ENCODE peak calls at places on chromosomes 16 and 17, in seven cellular contexts. A is mammary epithelial cell, Y is OCI-LY7, Z is GM12865, B is cardiac muscle cell, H is kidney, R is left lung. O is an unnamed sample.

GRCh38 chr17:16947470-16947869 is 24.4 kb downstream of the TNFRSF13B start:
- DNase-seq in H (no peak), B (no peak), Y (peak; percentile 82), Z (peak; percentile 86), R (no peak), A (no peak), O (no peak)

GRCh38 chr17:80538484-80538883 is 6.2 kb upstream of the RPTOR start:
- DNase-seq in R (no peak), Z (no peak), B (no peak), H (no peak), A (no peak), Y (no peak), O (no peak)

GRCh38 chr17:74715144-74715543 is 2.4 kb upstream of the CD300LF start:
- DNase-seq in H (peak; percentile 20), B (peak; percentile 53), A (no peak), Z (no peak), Y (no peak), R (peak; percentile 76), O (no peak)

GRCh38 chr16:28210979-28211505 is 723 bp downstream of the XPO6 start:
- DNase-seq in B (peak; percentile 72), Y (peak; percentile 61), H (peak; percentile 92), R (peak; percentile 82), A (peak; percentile 77), Z (peak; percentile 74), O (peak; percentile 64)

GRCh38 chr16:63192969-63193368 is 1156.7 kb upstream of the CDH8 start:
- DNase-seq in A (no peak), R (no peak), Z (no peak), H (no peak), Y (no peak), B (no peak), O (no peak)

GRCh38 chr17:27428781-27429505 is 27.3 kb upstream of the KSR1 start:
- DNase-seq in H (no peak), A (no peak), R (no peak), B (no peak), Z (no peak), Y (no peak), O (no peak)

GRCh38 chr17:1060991-1061390 is 64.1 kb downstream of the TIMM22 start:
- DNase-seq in Y (no peak), Z (peak; percentile 37), B (peak; percentile 93), H (peak; percentile 91), R (peak; percentile 85), A (peak; percentile 98), O (no peak)

GRCh38 chr16:72036098-72036497 is 18.2 kb upstream of the HP start:
- DNase-seq in H (no peak), R (no peak), A (no peak), Y (no peak), Z (no peak), B (no peak), O (no peak)

GRCh38 chr16:76278976-76279375 is 1.8 kb downstream of the CNTNAP4 start:
- DNase-seq in B (peak; percentile 71), R (no peak), H (no peak), A (peak; percentile 7), Z (peak; percentile 53), Y (peak; percentile 45), O (peak; percentile 18)

GRCh38 chr17:72439893-72440502 is 319.2 kb downstream of the SOX9 start:
- DNase-seq in B (no peak), R (no peak), A (no peak), Y (no peak), H (no peak), Z (no peak), O (no peak)

GRCh38 chr16:4288148-4288921 is 15.5 kb upstream of the TFAP4 start:
- DNase-seq in A (peak; percentile 84), R (peak; percentile 75), B (peak; percentile 61), Z (peak; percentile 86), Y (peak; percentile 79), H (peak; percentile 89), O (peak; percentile 91)

GRCh38 chr17:15931394-15931793 is 13.5 kb upstream of the ADORA2B start:
- DNase-seq in H (peak; percentile 17), Z (no peak), Y (no peak), A (no peak), B (no peak), R (no peak), O (no peak)

GRCh38 chr17:64441772-64442549 is 7.0 kb upstream of the MILR1 start:
- DNase-seq in Z (peak; percentile 41), A (no peak), R (peak; percentile 63), H (no peak), Y (no peak), B (peak; percentile 89), O (no peak)

GRCh38 chr17:2700031-2700490 is 11.5 kb downstream of the CLUH start:
- DNase-seq in A (no peak), H (peak; percentile 60), Y (no peak), B (no peak), Z (no peak), R (peak; percentile 22), O (peak; percentile 23)

GRCh38 chr16:89033796-89034572 is 57.0 kb upstream of the CBFA2T3 start:
- DNase-seq in Z (no peak), A (no peak), Y (no peak), H (peak; percentile 33), B (no peak), R (no peak), O (no peak)

GRCh38 chr17:27810211-27810901 is 10.0 kb upstream of the NOS2 start:
- DNase-seq in Y (no peak), R (no peak), A (peak; percentile 10), Z (peak; percentile 90), H (no peak), B (no peak), O (peak; percentile 63)

GRCh38 chr17:2958706-2959222 is 104.6 kb downstream of the OR1D5 start:
- DNase-seq in Z (no peak), B (no peak), A (no peak), Y (no peak), R (no peak), H (no peak), O (no peak)

GRCh38 chr16:56029026-56029425 is 153.9 kb upstream of the CES5A start:
- DNase-seq in A (no peak), H (no peak), Y (no peak), B (no peak), Z (no peak), R (no peak), O (no peak)

GRCh38 chr16:57530531-57531252 is 5.7 kb downstream of the CCDC102A start:
- DNase-seq in H (peak; percentile 57), Z (no peak), Y (no peak), B (no peak), A (no peak), R (peak; percentile 30), O (peak; percentile 9)

GRCh38 chr17:30982855-30983254 is 12.0 kb downstream of the RNF135 start:
- DNase-seq in R (no peak), Z (no peak), H (no peak), A (no peak), Y (no peak), B (no peak), O (no peak)

DNA sequence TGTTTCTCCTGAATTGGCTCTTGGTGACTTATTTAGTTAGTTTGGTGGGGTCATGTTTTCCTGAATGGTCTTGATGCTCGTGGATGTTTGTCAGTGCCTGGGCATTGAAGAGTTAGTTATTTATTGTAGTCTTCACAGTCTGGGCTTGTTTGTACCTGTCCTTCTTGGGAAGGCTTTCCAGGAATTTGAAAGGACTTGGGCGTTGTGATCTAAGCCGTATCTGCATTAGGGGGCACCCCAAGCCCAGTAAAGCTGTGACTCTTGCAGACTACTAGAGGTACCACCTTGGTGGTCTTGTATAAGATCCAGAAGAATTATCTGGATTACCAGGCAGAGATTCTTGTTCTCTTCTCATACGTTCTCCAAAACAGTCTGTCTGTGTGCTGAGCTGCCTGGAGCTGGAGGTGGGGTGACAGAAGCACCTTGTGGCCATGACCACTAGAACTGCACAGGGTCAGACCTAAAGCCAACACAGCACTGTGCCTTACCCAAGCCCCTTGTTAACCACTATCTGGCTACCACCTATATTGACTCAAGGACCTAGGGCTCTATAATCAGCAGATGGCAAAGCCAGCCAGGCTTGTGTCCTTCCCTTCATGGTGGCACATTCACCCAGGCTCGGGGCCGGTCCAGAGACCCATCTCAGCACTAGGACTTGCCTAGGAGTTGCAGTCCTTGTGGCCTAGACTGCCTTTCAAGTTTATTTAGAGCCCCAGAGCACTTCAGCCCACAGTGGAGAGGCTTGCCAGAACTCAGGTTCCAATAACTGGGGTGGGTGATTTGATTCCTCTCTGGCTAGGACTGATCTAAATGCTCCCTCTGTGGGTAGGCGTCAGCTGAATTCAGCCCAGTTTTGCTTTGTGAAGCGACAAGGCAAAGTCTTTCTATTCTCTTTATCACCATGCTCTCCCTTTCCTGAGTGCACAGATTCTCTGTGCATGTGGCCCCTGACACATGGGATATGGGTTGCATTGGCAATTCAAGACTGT is 11.0 kb downstream of the RNF135 start:
- DNase-seq in Y (no peak), A (peak; percentile 39), R (no peak), H (no peak), B (no peak), Z (no peak), O (no peak)
- TF ChIP-seq CTCF in Y (no peak), A (no peak), R (no peak), H (no peak), B (no peak), Z (no peak), O (no peak)

GRCh38 chr16:31819948-31820347 is 53.7 kb upstream of the ZNF267 start:
- DNase-seq in R (no peak), Z (no peak), A (no peak), H (no peak), B (no peak), Y (no peak), O (no peak)
- TF ChIP-seq CTCF in R (no peak), Z (no peak), A (no peak), H (no peak), B (no peak), Y (no peak), O (no peak)

DNA sequence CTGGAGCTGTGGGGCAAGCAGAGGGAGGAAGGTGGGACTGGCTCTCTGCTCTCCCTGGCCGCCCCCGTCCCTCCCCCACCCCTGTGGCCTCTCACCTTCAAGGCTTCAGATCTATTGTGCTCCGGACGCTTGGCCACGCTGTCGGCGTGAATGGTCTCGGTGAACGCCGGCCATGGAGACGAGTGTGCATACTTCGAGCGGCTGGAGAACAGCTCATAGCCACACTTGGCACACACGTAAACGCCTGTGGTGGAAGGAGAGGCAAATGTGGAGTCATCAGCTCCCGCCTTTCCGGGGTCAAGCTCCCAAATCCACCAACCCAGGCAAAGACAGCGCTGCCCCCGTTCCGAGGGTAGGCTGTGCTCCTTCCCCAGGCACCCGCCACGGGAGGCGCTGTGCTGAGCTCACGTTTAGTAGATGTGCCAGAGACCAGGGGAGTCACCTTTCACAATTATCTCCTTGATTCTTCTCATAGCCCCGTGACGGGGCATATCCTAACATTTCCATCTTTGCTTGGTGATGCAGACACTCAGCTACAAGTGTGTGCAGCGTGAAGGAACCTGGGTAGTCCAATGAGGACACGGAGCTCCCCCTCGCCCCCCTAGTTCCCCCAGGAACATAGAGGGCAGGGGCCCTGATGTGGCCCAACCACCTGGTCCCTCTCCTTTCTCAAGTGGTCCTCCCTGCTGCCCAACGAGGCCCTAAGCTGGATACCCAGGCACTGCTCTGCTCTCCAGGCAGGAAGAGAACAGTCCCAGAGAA is 1.7 kb downstream of the MSRB1 start:
- DNase-seq in A (no peak), Y (peak; percentile 35), Z (no peak), H (no peak), R (no peak), B (peak; percentile 56), O (no peak)
- TF ChIP-seq CTCF in A (peak; percentile 54), Y (peak; percentile 71), Z (no peak), H (peak; percentile 23), R (no peak), B (peak; percentile 38), O (no peak)

DNA sequence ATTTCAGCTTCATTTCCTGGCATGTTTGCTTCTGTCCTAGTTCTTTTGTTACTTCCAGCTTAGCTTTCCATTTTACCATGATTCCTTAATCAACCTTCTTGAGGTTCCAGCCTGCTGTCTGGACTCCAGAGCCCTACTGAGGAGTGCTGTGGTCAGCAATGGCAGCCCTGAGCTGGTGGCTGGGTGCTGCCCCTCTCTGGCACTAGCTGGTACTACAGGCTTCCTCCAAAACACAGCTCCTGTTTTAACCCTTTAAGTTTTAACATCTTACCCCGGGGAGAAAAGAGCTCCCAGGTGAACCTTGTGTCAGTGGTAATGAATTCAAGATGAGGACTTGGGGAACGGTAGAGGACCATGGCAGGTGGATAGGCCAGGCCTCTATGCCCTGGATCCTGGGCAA is 395.5 kb downstream of the TMEM114 start:
- DNase-seq in Z (no peak), R (no peak), H (no peak), A (no peak), Y (no peak), B (no peak), O (no peak)
- TF ChIP-seq CTCF in Z (peak; percentile 34), R (no peak), H (no peak), A (no peak), Y (peak; percentile 71), B (no peak), O (no peak)